ENCODE peak calls at places on chromosome 22, in seven cellular contexts. T is stimulated activated CD4-positive, alpha-beta T cell treated with anti-CD3 and anti-CD28 coated beads, Interleukin-2, amount 100 ng/mL, for 24 hours; B is RWPE1; H is GM12892; M is A549; P is A172; C is osteoblast. W is an unnamed sample.
A peak's percentile ranks its signal among the peaks of the same experiment; 100 is the strongest.

GRCh38 chr22:46220921-46221320 is 29.2 kb downstream of the CDPF1 start:
- DNase-seq in T (no peak), B (no peak), H (no peak), M (no peak), P (no peak), C (no peak), W (no peak)

GRCh38 chr22:43233529-43233928 is 46.6 kb upstream of the TTLL12 start:
- DNase-seq in T (no peak), B (no peak), H (no peak), M (no peak), P (no peak), C (no peak), W (no peak)

GRCh38 chr22:49760630-49761571 is 66.8 kb downstream of the BRD1 start:
- DNase-seq in T (no peak), B (no peak), H (peak; percentile 28), M (no peak), P (no peak), C (peak; percentile 65), W (peak; percentile 5)

GRCh38 chr22:21933899-21934298 is 18.7 kb downstream of the PPM1F start:
- DNase-seq in T (no peak), B (no peak), H (no peak), M (no peak), P (no peak), C (peak; percentile 27), W (no peak)

GRCh38 chr22:37080438-37080837 is 28.9 kb downstream of the KCTD17 start:
- DNase-seq in T (no peak), B (no peak), H (no peak), M (no peak), P (no peak), C (no peak), W (no peak)

GRCh38 chr22:43624144-43624998 is 187.7 kb downstream of the EFCAB6 start:
- DNase-seq in T (no peak), B (no peak), H (no peak), M (peak; percentile 59), P (peak; percentile 79), C (no peak), W (no peak)

GRCh38 chr22:35488513-35488912 is 52.1 kb upstream of the RASD2 start:
- DNase-seq in T (no peak), B (no peak), H (no peak), M (no peak), P (no peak), C (no peak), W (no peak)

GRCh38 chr22:25282671-25283561 is 63.5 kb downstream of the CRYBB2 start:
- DNase-seq in T (no peak), B (no peak), H (no peak), M (no peak), P (no peak), C (peak; percentile 60), W (peak; percentile 17)

GRCh38 chr22:32545801-32546200 is 71.2 kb downstream of the FBXO7 start:
- DNase-seq in T (no peak), B (no peak), H (no peak), M (no peak), P (no peak), C (no peak), W (no peak)